ENCODE peak calls at places on chromosomes 7 and 10, in seven cellular contexts. I is IMR-90, Y is neuronal stem cell, D is trophoblast cell, A is mesenchymal stem cell, J is H1, G is mesendoderm. F is an unnamed sample.
A peak's percentile ranks its signal among the peaks of the same experiment; 100 is the strongest.

GRCh38 chr7:158279539-158280466 is 307.8 kb downstream of the PTPRN2 start:
- DNase-seq in I (no peak), Y (no peak), D (no peak), A (no peak), J (no peak), G (no peak), F (peak; percentile 17)

GRCh38 chr7:70620333-70621055 is 511.4 kb upstream of the GALNT17 start:
- DNase-seq in I (no peak), Y (no peak), D (no peak), A (no peak), J (no peak), G (no peak), F (no peak)

GRCh38 chr10:73522263-73522662 is 26.4 kb upstream of the PPP3CB start:
- DNase-seq in I (peak; percentile 56), Y (no peak), D (no peak), A (peak; percentile 54), J (no peak), G (no peak), F (no peak)

GRCh38 chr10:14673189-14673947 is 101.3 kb downstream of the FAM107B start:
- DNase-seq in I (peak; percentile 23), Y (no peak), D (no peak), A (peak; percentile 84), J (no peak), G (no peak), F (no peak)

GRCh38 chr7:77655836-77656455 is 40.3 kb upstream of the RSBN1L start:
- DNase-seq in I (peak; percentile 19), Y (no peak), D (no peak), A (no peak), J (peak; percentile 23), G (no peak), F (no peak)

GRCh38 chr7:30396379-30396778 is 82.2 kb downstream of the NOD1 start:
- DNase-seq in I (no peak), Y (no peak), D (no peak), A (no peak), J (no peak), G (peak; percentile 7), F (no peak)

GRCh38 chr10:104317195-104318095 is 20.8 kb downstream of the ITPRIP start:
- DNase-seq in I (peak; percentile 81), Y (no peak), D (peak; percentile 70), A (peak; percentile 53), J (no peak), G (peak; percentile 90), F (no peak)

GRCh38 chr10:125010362-125010761 is 68.4 kb downstream of the ZRANB1 start:
- DNase-seq in I (no peak), Y (no peak), D (no peak), A (no peak), J (no peak), G (peak; percentile 66), F (no peak)

GRCh38 chr10:117503170-117503885 is 39.2 kb upstream of the EMX2 start:
- DNase-seq in I (no peak), Y (no peak), D (no peak), A (no peak), J (no peak), G (no peak), F (peak; percentile 20)

GRCh38 chr7:2954433-2954853 is 89.2 kb downstream of the CARD11 start:
- DNase-seq in I (no peak), Y (no peak), D (no peak), A (no peak), J (no peak), G (no peak), F (no peak)

GRCh38 chr7:117034851-117035462 is 81.7 kb downstream of the ST7 start:
- DNase-seq in I (peak; percentile 69), Y (no peak), D (no peak), A (peak; percentile 64), J (no peak), G (no peak), F (no peak)

DNA sequence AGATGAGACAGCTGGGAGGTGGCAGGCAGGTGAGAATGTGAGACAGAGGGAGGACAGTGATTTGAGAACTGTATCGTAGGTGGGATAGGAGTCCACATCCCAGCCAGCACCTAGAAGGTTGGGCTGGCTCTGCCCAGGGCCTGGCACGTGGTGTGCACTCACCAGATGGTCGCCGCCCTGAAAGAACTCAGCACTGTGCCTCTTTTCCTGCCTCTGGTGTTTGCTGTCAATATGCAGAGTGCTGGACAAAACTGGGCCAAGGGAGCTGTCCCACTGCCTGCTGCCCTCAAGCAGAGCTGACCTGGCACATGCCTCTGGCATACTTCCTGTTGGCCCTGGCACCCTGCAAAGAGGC is 36.8 kb downstream of the CHST3 start:
- DNase-seq in I (no peak), Y (no peak), D (no peak), A (no peak), J (no peak), G (no peak), F (no peak)
- H2BK5ac ChIP-seq in I (no peak overlapping the region), Y (no peak overlapping the region), D (no peak overlapping the region), A (no peak overlapping the region), J (peak overlapping the region; percentile 66), G (no peak overlapping the region), F (no peak overlapping the region)

GRCh38 chr7:33916357-33917081 is 11.2 kb downstream of the BMPER start:
- DNase-seq in I (peak; percentile 58), Y (no peak), D (peak; percentile 58), A (no peak), J (no peak), G (no peak), F (no peak)
- H4K8ac ChIP-seq in I (no peak overlapping the region), Y (no peak overlapping the region), D (no peak overlapping the region), A (no peak overlapping the region), J (no peak overlapping the region), G (no peak overlapping the region), F (no peak overlapping the region)

DNA sequence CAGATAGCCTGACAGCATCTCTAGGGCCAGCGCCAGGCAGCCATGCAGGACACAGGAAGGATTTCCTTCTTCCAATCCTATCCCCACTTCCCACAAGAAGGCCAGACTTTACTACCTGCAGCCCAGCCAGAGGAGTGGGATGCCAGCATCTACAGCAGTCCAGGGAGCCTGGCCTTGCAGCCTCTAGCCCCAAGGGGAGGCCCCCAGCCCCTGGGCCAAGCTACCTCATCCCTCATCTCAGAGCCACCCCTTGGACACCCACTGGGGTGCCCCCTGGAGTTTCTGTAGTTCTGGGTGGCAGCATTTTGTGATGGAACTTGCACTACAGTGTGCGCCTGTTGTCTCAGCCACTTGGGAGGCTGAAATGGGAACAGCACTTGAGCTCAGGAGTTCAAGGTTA is 170.8 kb upstream of the PODXL start:
- DNase-seq in I (no peak), Y (no peak), D (no peak), A (no peak), J (peak; percentile 20), G (no peak), F (no peak)
- H3K18ac ChIP-seq in I (no peak overlapping the region), Y (no peak overlapping the region), D (no peak overlapping the region), A (no peak overlapping the region), J (no peak overlapping the region), G (no peak overlapping the region), F (no peak overlapping the region)

DNA sequence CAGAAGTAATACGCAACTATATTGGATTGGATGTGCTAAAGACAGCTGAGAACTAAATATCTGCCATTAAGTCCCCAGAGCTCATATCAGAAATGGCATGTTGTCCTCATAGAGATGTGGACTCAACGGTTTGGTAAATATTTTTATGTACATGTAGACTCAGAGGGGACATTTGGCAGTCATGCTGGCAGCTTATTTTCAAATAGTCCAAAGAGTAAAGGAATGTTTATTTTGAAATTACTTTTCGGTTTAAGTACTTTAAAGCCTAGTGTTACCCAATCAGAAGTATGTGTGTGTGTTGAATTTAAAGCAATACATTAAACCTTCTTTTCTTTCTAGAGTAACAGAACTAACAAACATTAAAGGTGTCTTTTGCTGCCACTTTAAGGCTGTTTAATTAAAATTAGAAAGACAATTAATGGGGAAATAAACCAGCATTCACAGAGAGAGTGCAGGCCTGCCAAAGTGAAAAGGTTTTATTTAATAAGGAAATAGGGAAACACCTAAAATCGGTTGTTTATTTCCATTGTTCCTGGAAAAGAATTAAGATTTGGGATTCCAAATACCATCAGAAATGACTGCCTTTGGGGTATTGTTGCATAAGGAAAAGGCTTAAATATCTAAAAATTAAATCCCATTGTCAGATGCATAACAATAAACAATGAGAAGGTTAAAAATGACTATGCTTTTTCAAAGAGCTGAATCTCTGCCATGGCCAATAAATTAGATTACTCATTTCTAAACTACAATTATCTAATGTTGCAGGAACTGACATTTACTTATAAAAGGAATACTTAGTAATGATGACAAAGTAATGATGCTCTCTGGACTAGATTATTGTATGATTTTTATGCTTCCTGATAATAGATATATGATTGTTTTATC is 113.4 kb upstream of the AHR start:
- DNase-seq in I (peak; percentile 27), Y (no peak), D (no peak), A (peak; percentile 23), J (no peak), G (no peak), F (no peak)
- H2BK5ac ChIP-seq in I (no peak overlapping the region), Y (no peak overlapping the region), D (no peak overlapping the region), A (no peak overlapping the region), J (no peak overlapping the region), G (no peak overlapping the region), F (no peak overlapping the region)